ENCODE peak calls at places on chromosomes 4 and X, in ten cellular contexts. One of them, this sample, is unnamed.

GRCh38 chrX:17192111-17192510 is 182.9 kb upstream of the NHS start:
- DNase-seq in amniotic stem cell: no peak
- DNase-seq in M059J: peak
- DNase-seq in astrocyte: peak
- DNase-seq in neuronal stem cell: no peak
- DNase-seq in cardiac muscle cell: no peak
- DNase-seq in RCC 7860: no peak
- DNase-seq in NCI-H1105 treated with DMSO at 0.1 percent for 48 hours: no peak
- DNase-seq in mesothelial cell of epicardium: no peak
- DNase-seq in nephron progenitor cell: no peak
- DNase-seq in this sample: no peak

GRCh38 chr4:119729815-119730643 is 101.4 kb upstream of the PDE5A start:
- DNase-seq in nephron progenitor cell: no peak
- DNase-seq in astrocyte: peak
- DNase-seq in M059J: peak
- DNase-seq in RCC 7860: no peak
- DNase-seq in cardiac muscle cell: no peak
- DNase-seq in NCI-H1105 treated with DMSO at 0.1 percent for 48 hours: no peak
- DNase-seq in mesothelial cell of epicardium: no peak
- DNase-seq in amniotic stem cell: peak
- DNase-seq in neuronal stem cell: no peak
- DNase-seq in this sample: peak

GRCh38 chr4:4362991-4363697 is 23.8 kb upstream of the NSG1 start:
- DNase-seq in M059J: no peak
- DNase-seq in astrocyte: peak
- DNase-seq in cardiac muscle cell: no peak
- DNase-seq in nephron progenitor cell: no peak
- DNase-seq in RCC 7860: no peak
- DNase-seq in NCI-H1105 treated with DMSO at 0.1 percent for 48 hours: no peak
- DNase-seq in amniotic stem cell: no peak
- DNase-seq in neuronal stem cell: no peak
- DNase-seq in mesothelial cell of epicardium: no peak
- DNase-seq in this sample: no peak

GRCh38 chr4:10102193-10102980 is 14.2 kb downstream of the WDR1 start:
- DNase-seq in NCI-H1105 treated with DMSO at 0.1 percent for 48 hours: no peak
- DNase-seq in nephron progenitor cell: no peak
- DNase-seq in mesothelial cell of epicardium: no peak
- DNase-seq in astrocyte: no peak
- DNase-seq in RCC 7860: no peak
- DNase-seq in cardiac muscle cell: no peak
- DNase-seq in neuronal stem cell: no peak
- DNase-seq in M059J: no peak
- DNase-seq in amniotic stem cell: no peak
- DNase-seq in this sample: no peak

GRCh38 chrX:155251391-155251790 is 12.9 kb downstream of the RAB39B start:
- DNase-seq in neuronal stem cell: no peak
- DNase-seq in amniotic stem cell: no peak
- DNase-seq in M059J: no peak
- DNase-seq in RCC 7860: no peak
- DNase-seq in nephron progenitor cell: no peak
- DNase-seq in astrocyte: no peak
- DNase-seq in mesothelial cell of epicardium: no peak
- DNase-seq in NCI-H1105 treated with DMSO at 0.1 percent for 48 hours: no peak
- DNase-seq in cardiac muscle cell: no peak
- DNase-seq in this sample: no peak

GRCh38 chrX:153454901-153455550 is 9.2 kb upstream of the TREX2 start:
- DNase-seq in neuronal stem cell: no peak
- DNase-seq in RCC 7860: no peak
- DNase-seq in M059J: no peak
- DNase-seq in astrocyte: no peak
- DNase-seq in NCI-H1105 treated with DMSO at 0.1 percent for 48 hours: no peak
- DNase-seq in nephron progenitor cell: no peak
- DNase-seq in amniotic stem cell: no peak
- DNase-seq in mesothelial cell of epicardium: no peak
- DNase-seq in cardiac muscle cell: no peak
- DNase-seq in this sample: no peak

GRCh38 chrX:107576392-107576791 is 51.9 kb upstream of the PRPS1 start:
- DNase-seq in mesothelial cell of epicardium: no peak
- DNase-seq in cardiac muscle cell: no peak
- DNase-seq in neuronal stem cell: no peak
- DNase-seq in astrocyte: no peak
- DNase-seq in nephron progenitor cell: no peak
- DNase-seq in amniotic stem cell: no peak
- DNase-seq in NCI-H1105 treated with DMSO at 0.1 percent for 48 hours: no peak
- DNase-seq in RCC 7860: no peak
- DNase-seq in M059J: no peak
- DNase-seq in this sample: no peak

GRCh38 chr4:109352941-109353340 is 50.5 kb upstream of the COL25A1 start:
- DNase-seq in cardiac muscle cell: no peak
- DNase-seq in mesothelial cell of epicardium: no peak
- DNase-seq in neuronal stem cell: no peak
- DNase-seq in M059J: no peak
- DNase-seq in nephron progenitor cell: no peak
- DNase-seq in astrocyte: no peak
- DNase-seq in RCC 7860: no peak
- DNase-seq in amniotic stem cell: no peak
- DNase-seq in NCI-H1105 treated with DMSO at 0.1 percent for 48 hours: no peak
- DNase-seq in this sample: no peak

GRCh38 chrX:74420194-74421035 is 878 bp upstream of the SLC16A2 start:
- DNase-seq in astrocyte: peak
- DNase-seq in nephron progenitor cell: peak
- DNase-seq in neuronal stem cell: peak
- DNase-seq in amniotic stem cell: peak
- DNase-seq in mesothelial cell of epicardium: peak
- DNase-seq in RCC 7860: no peak
- DNase-seq in cardiac muscle cell: peak
- DNase-seq in NCI-H1105 treated with DMSO at 0.1 percent for 48 hours: no peak
- DNase-seq in M059J: peak
- DNase-seq in this sample: no peak

GRCh38 chr4:1200425-1201035 is 28.1 kb upstream of the SPON2 start:
- DNase-seq in nephron progenitor cell: no peak
- DNase-seq in amniotic stem cell: peak
- DNase-seq in mesothelial cell of epicardium: peak
- DNase-seq in cardiac muscle cell: no peak
- DNase-seq in astrocyte: peak
- DNase-seq in M059J: peak
- DNase-seq in neuronal stem cell: no peak
- DNase-seq in NCI-H1105 treated with DMSO at 0.1 percent for 48 hours: no peak
- DNase-seq in RCC 7860: no peak
- DNase-seq in this sample: no peak

GRCh38 chr4:683247-683897 is 5.6 kb downstream of the SLC49A3 start:
- DNase-seq in neuronal stem cell: no peak
- DNase-seq in nephron progenitor cell: no peak
- DNase-seq in RCC 7860: no peak
- DNase-seq in M059J: no peak
- DNase-seq in cardiac muscle cell: no peak
- DNase-seq in astrocyte: no peak
- DNase-seq in NCI-H1105 treated with DMSO at 0.1 percent for 48 hours: no peak
- DNase-seq in amniotic stem cell: no peak
- DNase-seq in mesothelial cell of epicardium: no peak
- DNase-seq in this sample: no peak

GRCh38 chrX:38803286-38803608 is 2.0 kb downstream of the MID1IP1 start:
- DNase-seq in cardiac muscle cell: no peak
- DNase-seq in neuronal stem cell: no peak
- DNase-seq in M059J: no peak
- DNase-seq in amniotic stem cell: no peak
- DNase-seq in mesothelial cell of epicardium: no peak
- DNase-seq in RCC 7860: no peak
- DNase-seq in astrocyte: no peak
- DNase-seq in nephron progenitor cell: no peak
- DNase-seq in NCI-H1105 treated with DMSO at 0.1 percent for 48 hours: peak
- DNase-seq in this sample: no peak

GRCh38 chr4:42143996-42144395 is 8.5 kb downstream of the BEND4 start:
- DNase-seq in amniotic stem cell: no peak
- DNase-seq in cardiac muscle cell: no peak
- DNase-seq in astrocyte: no peak
- DNase-seq in neuronal stem cell: no peak
- DNase-seq in M059J: no peak
- DNase-seq in NCI-H1105 treated with DMSO at 0.1 percent for 48 hours: no peak
- DNase-seq in RCC 7860: no peak
- DNase-seq in nephron progenitor cell: no peak
- DNase-seq in mesothelial cell of epicardium: no peak
- DNase-seq in this sample: no peak

GRCh38 chr4:164937576-164938270 is 39.7 kb downstream of the TRIM61 start:
- DNase-seq in mesothelial cell of epicardium: no peak
- DNase-seq in astrocyte: no peak
- DNase-seq in cardiac muscle cell: peak
- DNase-seq in neuronal stem cell: no peak
- DNase-seq in NCI-H1105 treated with DMSO at 0.1 percent for 48 hours: peak
- DNase-seq in M059J: peak
- DNase-seq in RCC 7860: no peak
- DNase-seq in amniotic stem cell: no peak
- DNase-seq in nephron progenitor cell: no peak
- DNase-seq in this sample: no peak

GRCh38 chr4:5460106-5460801 is 248.1 kb downstream of the EVC2 start:
- DNase-seq in amniotic stem cell: no peak
- DNase-seq in NCI-H1105 treated with DMSO at 0.1 percent for 48 hours: no peak
- DNase-seq in cardiac muscle cell: peak
- DNase-seq in neuronal stem cell: peak
- DNase-seq in RCC 7860: no peak
- DNase-seq in astrocyte: no peak
- DNase-seq in M059J: no peak
- DNase-seq in nephron progenitor cell: peak
- DNase-seq in mesothelial cell of epicardium: no peak
- DNase-seq in this sample: peak

GRCh38 chr4:141413366-141413765 is 192.7 kb downstream of the ZNF330 start:
- DNase-seq in cardiac muscle cell: no peak
- DNase-seq in mesothelial cell of epicardium: no peak
- DNase-seq in astrocyte: no peak
- DNase-seq in amniotic stem cell: no peak
- DNase-seq in NCI-H1105 treated with DMSO at 0.1 percent for 48 hours: no peak
- DNase-seq in RCC 7860: no peak
- DNase-seq in nephron progenitor cell: no peak
- DNase-seq in M059J: no peak
- DNase-seq in neuronal stem cell: no peak
- DNase-seq in this sample: no peak

GRCh38 chr4:117771647-117772337 is 262.5 kb upstream of the NDST3 start:
- DNase-seq in cardiac muscle cell: no peak
- DNase-seq in neuronal stem cell: no peak
- DNase-seq in amniotic stem cell: no peak
- DNase-seq in M059J: no peak
- DNase-seq in NCI-H1105 treated with DMSO at 0.1 percent for 48 hours: no peak
- DNase-seq in nephron progenitor cell: no peak
- DNase-seq in RCC 7860: no peak
- DNase-seq in mesothelial cell of epicardium: no peak
- DNase-seq in astrocyte: no peak
- DNase-seq in this sample: no peak

GRCh38 chr4:1296324-1297022 is 6.8 kb downstream of the MAEA start:
- DNase-seq in amniotic stem cell: no peak
- DNase-seq in cardiac muscle cell: no peak
- DNase-seq in neuronal stem cell: no peak
- DNase-seq in astrocyte: no peak
- DNase-seq in mesothelial cell of epicardium: no peak
- DNase-seq in NCI-H1105 treated with DMSO at 0.1 percent for 48 hours: no peak
- DNase-seq in M059J: no peak
- DNase-seq in nephron progenitor cell: no peak
- DNase-seq in RCC 7860: no peak
- DNase-seq in this sample: no peak

GRCh38 chr4:108874806-108875205 is 112.0 kb upstream of the ETNPPL start:
- DNase-seq in nephron progenitor cell: no peak
- DNase-seq in amniotic stem cell: no peak
- DNase-seq in RCC 7860: no peak
- DNase-seq in cardiac muscle cell: no peak
- DNase-seq in NCI-H1105 treated with DMSO at 0.1 percent for 48 hours: no peak
- DNase-seq in astrocyte: no peak
- DNase-seq in mesothelial cell of epicardium: no peak
- DNase-seq in M059J: no peak
- DNase-seq in neuronal stem cell: no peak
- DNase-seq in this sample: no peak

GRCh38 chr4:99630857-99631256 is 26.8 kb downstream of the C4orf54 start:
- DNase-seq in mesothelial cell of epicardium: no peak
- DNase-seq in NCI-H1105 treated with DMSO at 0.1 percent for 48 hours: no peak
- DNase-seq in RCC 7860: peak
- DNase-seq in amniotic stem cell: no peak
- DNase-seq in nephron progenitor cell: no peak
- DNase-seq in neuronal stem cell: no peak
- DNase-seq in cardiac muscle cell: no peak
- DNase-seq in M059J: no peak
- DNase-seq in astrocyte: no peak
- DNase-seq in this sample: no peak

GRCh38 chr4:71156616-71157015 is 163.2 kb downstream of the DCK start:
- DNase-seq in M059J: no peak
- DNase-seq in astrocyte: peak
- DNase-seq in amniotic stem cell: no peak
- DNase-seq in NCI-H1105 treated with DMSO at 0.1 percent for 48 hours: peak
- DNase-seq in nephron progenitor cell: no peak
- DNase-seq in mesothelial cell of epicardium: no peak
- DNase-seq in RCC 7860: no peak
- DNase-seq in cardiac muscle cell: no peak
- DNase-seq in neuronal stem cell: no peak
- DNase-seq in this sample: no peak

GRCh38 chrX:7586126-7586525 is 256.8 kb upstream of the VCX start:
- DNase-seq in astrocyte: peak
- DNase-seq in M059J: peak
- DNase-seq in neuronal stem cell: peak
- DNase-seq in NCI-H1105 treated with DMSO at 0.1 percent for 48 hours: peak
- DNase-seq in RCC 7860: peak
- DNase-seq in nephron progenitor cell: peak
- DNase-seq in mesothelial cell of epicardium: no peak
- DNase-seq in amniotic stem cell: no peak
- DNase-seq in cardiac muscle cell: peak
- DNase-seq in this sample: peak

GRCh38 chr4:138910914-138911336 is 104.7 kb upstream of the NOCT start:
- DNase-seq in nephron progenitor cell: peak
- DNase-seq in NCI-H1105 treated with DMSO at 0.1 percent for 48 hours: peak
- DNase-seq in neuronal stem cell: peak
- DNase-seq in mesothelial cell of epicardium: peak
- DNase-seq in amniotic stem cell: no peak
- DNase-seq in M059J: peak
- DNase-seq in cardiac muscle cell: peak
- DNase-seq in RCC 7860: peak
- DNase-seq in astrocyte: peak
- DNase-seq in this sample: no peak

GRCh38 chr4:1494416-1495315 is 88.4 kb upstream of the NKX1-1 start:
- DNase-seq in neuronal stem cell: no peak
- DNase-seq in amniotic stem cell: no peak
- DNase-seq in RCC 7860: no peak
- DNase-seq in cardiac muscle cell: no peak
- DNase-seq in NCI-H1105 treated with DMSO at 0.1 percent for 48 hours: no peak
- DNase-seq in astrocyte: no peak
- DNase-seq in nephron progenitor cell: no peak
- DNase-seq in M059J: no peak
- DNase-seq in mesothelial cell of epicardium: no peak
- DNase-seq in this sample: no peak

GRCh38 chrX:13755254-13755653 is 20.7 kb downstream of the OFD1 start:
- DNase-seq in amniotic stem cell: no peak
- DNase-seq in astrocyte: no peak
- DNase-seq in M059J: no peak
- DNase-seq in NCI-H1105 treated with DMSO at 0.1 percent for 48 hours: no peak
- DNase-seq in RCC 7860: no peak
- DNase-seq in mesothelial cell of epicardium: no peak
- DNase-seq in nephron progenitor cell: no peak
- DNase-seq in neuronal stem cell: no peak
- DNase-seq in cardiac muscle cell: no peak
- DNase-seq in this sample: no peak

GRCh38 chrX:25873196-25873595 is 264.9 kb upstream of the MAGEB18 start:
- DNase-seq in cardiac muscle cell: no peak
- DNase-seq in astrocyte: peak
- DNase-seq in neuronal stem cell: no peak
- DNase-seq in RCC 7860: no peak
- DNase-seq in NCI-H1105 treated with DMSO at 0.1 percent for 48 hours: no peak
- DNase-seq in amniotic stem cell: no peak
- DNase-seq in M059J: no peak
- DNase-seq in mesothelial cell of epicardium: no peak
- DNase-seq in nephron progenitor cell: no peak
- DNase-seq in this sample: no peak

GRCh38 chr4:86055898-86056297 is 304.0 kb downstream of the MAPK10 start:
- DNase-seq in RCC 7860: peak
- DNase-seq in amniotic stem cell: no peak
- DNase-seq in M059J: peak
- DNase-seq in NCI-H1105 treated with DMSO at 0.1 percent for 48 hours: no peak
- DNase-seq in mesothelial cell of epicardium: no peak
- DNase-seq in neuronal stem cell: no peak
- DNase-seq in nephron progenitor cell: no peak
- DNase-seq in astrocyte: peak
- DNase-seq in cardiac muscle cell: no peak
- DNase-seq in this sample: no peak

GRCh38 chr4:16626945-16627344 is 271.5 kb downstream of the LDB2 start:
- DNase-seq in amniotic stem cell: peak
- DNase-seq in NCI-H1105 treated with DMSO at 0.1 percent for 48 hours: no peak
- DNase-seq in cardiac muscle cell: no peak
- DNase-seq in astrocyte: peak
- DNase-seq in nephron progenitor cell: no peak
- DNase-seq in mesothelial cell of epicardium: no peak
- DNase-seq in M059J: peak
- DNase-seq in RCC 7860: peak
- DNase-seq in neuronal stem cell: no peak
- DNase-seq in this sample: peak

This sample was measured in LoVo.